ENCODE peak calls at places on chromosome 17, in six cellular contexts. D is renal cortical epithelial cell; P is HFF-Myc; M is stimulated activated CD4-positive, alpha-beta T cell treated with anti-CD3 and anti-CD28 coated beads, Interleukin-1b, Interleukin-23, amount 100 ng/mL, for 1 hour; E is cardiac fibroblast; R is NCI-H1436 treated with DMSO at 0.1 percent for 48 hours. I is an unnamed sample.

GRCh38 chr17:37064166-37064565 is 115.4 kb downstream of the AATF start:
- DNase-seq in E (no peak), D (no peak), M (no peak), R (no peak), P (no peak), I (no peak)

GRCh38 chr17:50167371-50167770 is 1.6 kb downstream of the SGCA start:
- DNase-seq in P (no peak), M (no peak), R (no peak), D (no peak), E (no peak), I (no peak)

GRCh38 chr17:57737450-57737849 is 7.6 kb downstream of the CCDC182 start:
- DNase-seq in D (no peak), E (no peak), P (no peak), M (no peak), R (no peak), I (no peak)

GRCh38 chr17:80153004-80153403 is 6.1 kb upstream of the EIF4A3 start:
- DNase-seq in P (no peak), D (no peak), R (no peak), E (no peak), M (no peak), I (no peak)

GRCh38 chr17:81254955-81255717 is 16.0 kb downstream of the NDUFAF8 start:
- DNase-seq in D (peak; percentile 76), E (peak; percentile 78), M (no peak), P (peak; percentile 32), R (no peak), I (peak; percentile 75)

GRCh38 chr17:73657473-73658116 is 13.3 kb upstream of the SDK2 start:
- DNase-seq in M (no peak), D (peak; percentile 5), R (no peak), P (no peak), E (no peak), I (peak; percentile 32)

GRCh38 chr17:70184770-70185169 is 15.4 kb downstream of the KCNJ2 start:
- DNase-seq in M (no peak), R (no peak), E (peak; percentile 87), P (no peak), D (peak; percentile 77), I (peak; percentile 92)

GRCh38 chr17:50064253-50064991 is 8.5 kb downstream of the ITGA3 start:
- DNase-seq in M (no peak), E (peak; percentile 98), P (peak; percentile 78), D (peak; percentile 95), R (no peak), I (peak; percentile 95)

GRCh38 chr17:65198653-65199382 is 61.6 kb downstream of the RGS9 start:
- DNase-seq in E (peak; percentile 78), P (no peak), M (no peak), R (peak; percentile 71), D (peak; percentile 77), I (peak; percentile 67)

GRCh38 chr17:83055911-83056582 is 23.4 kb upstream of the METRNL start:
- DNase-seq in P (peak; percentile 80), E (peak; percentile 84), R (no peak), D (peak; percentile 85), M (no peak), I (peak; percentile 82)

GRCh38 chr17:36913132-36913531 is 24.1 kb upstream of the LHX1 start:
- DNase-seq in D (no peak), E (no peak), R (no peak), M (no peak), P (no peak), I (no peak)

GRCh38 chr17:37701424-37702020 is 43.3 kb downstream of the HNF1B start:
- DNase-seq in E (peak; percentile 21), P (no peak), M (peak; percentile 21), D (no peak), R (no peak), I (peak; percentile 23)

GRCh38 chr17:3827124-3827773 is 18.8 kb downstream of the NCBP3 start:
- DNase-seq in D (peak; percentile 81), P (peak; percentile 43), E (peak; percentile 85), M (peak; percentile 47), R (no peak), I (peak; percentile 75)

GRCh38 chr17:47741793-47742145 is 8.7 kb downstream of the TBX21 start:
- DNase-seq in P (no peak), M (no peak), E (no peak), D (no peak), R (no peak), I (no peak)

GRCh38 chr17:4947010-4947410 is 1.3 kb downstream of the PFN1 start:
- DNase-seq in E (no peak), P (no peak), M (no peak), R (no peak), D (no peak), I (no peak)

GRCh38 chr17:54694287-54694887 is 206.3 kb upstream of the TOM1L1 start:
- DNase-seq in E (no peak), D (no peak), R (no peak), M (no peak), P (no peak), I (no peak)

GRCh38 chr17:7383742-7384488 is 3.0 kb downstream of the TNK1 start:
- DNase-seq in R (no peak), M (peak; percentile 60), P (no peak), D (no peak), E (no peak), I (no peak)

GRCh38 chr17:29076722-29077121 is 33.8 kb downstream of the PIPOX start:
- DNase-seq in M (no peak), D (peak; percentile 6), P (no peak), R (no peak), E (no peak), I (no peak)

GRCh38 chr17:56679767-56680422 is 86.4 kb downstream of the NOG start:
- DNase-seq in E (no peak), M (no peak), R (no peak), P (no peak), D (peak; percentile 30), I (peak; percentile 44)

GRCh38 chr17:27333410-27333980 is 39.6 kb downstream of the WSB1 start:
- DNase-seq in M (no peak), P (no peak), D (no peak), R (no peak), E (no peak), I (no peak)

I was measured in bronchial epithelial cell.